ENCODE peak calls at places on chromosome 15, in six cellular contexts. One of them, this sample, is unnamed. For H3K4me1, the result is how much of the 10 kb centered on the place peaks cover.

GRCh38 chr15:86284630-86285029 is 205.0 kb downstream of the AGBL1 start:
- DNase-seq in MM.1S: no peak
- DNase-seq in ovary: no peak
- DNase-seq in psoas muscle: no peak
- DNase-seq in lower lobe of right lung: no peak
- DNase-seq in adrenal gland: no peak
- DNase-seq in this sample: no peak

GRCh38 chr15:63626955-63627354 is 29.8 kb downstream of the FBXL22 start:
- DNase-seq in lower lobe of right lung: no peak
- DNase-seq in MM.1S: peak
- DNase-seq in psoas muscle: no peak
- DNase-seq in adrenal gland: no peak
- DNase-seq in ovary: no peak
- DNase-seq in this sample: no peak

GRCh38 chr15:97545799-97546198 is 414.7 kb upstream of the ARRDC4 start:
- DNase-seq in ovary: no peak
- DNase-seq in psoas muscle: no peak
- DNase-seq in adrenal gland: no peak
- DNase-seq in MM.1S: no peak
- DNase-seq in lower lobe of right lung: no peak
- DNase-seq in this sample: no peak

GRCh38 chr15:56732135-56732880 is 1.0 kb downstream of the ZNF280D start:
- DNase-seq in ovary: no peak
- DNase-seq in psoas muscle: no peak
- DNase-seq in adrenal gland: peak
- DNase-seq in lower lobe of right lung: no peak
- DNase-seq in MM.1S: peak
- DNase-seq in this sample: peak

GRCh38 chr15:31465083-31465955 is 138.7 kb downstream of the KLF13 start:
- DNase-seq in ovary: no peak
- DNase-seq in MM.1S: no peak
- DNase-seq in lower lobe of right lung: no peak
- DNase-seq in adrenal gland: no peak
- DNase-seq in psoas muscle: no peak
- DNase-seq in this sample: no peak

GRCh38 chr15:48939686-48940085 is 24.0 kb downstream of the SHC4 start:
- DNase-seq in adrenal gland: peak
- DNase-seq in ovary: no peak
- DNase-seq in lower lobe of right lung: no peak
- DNase-seq in psoas muscle: no peak
- DNase-seq in MM.1S: no peak
- DNase-seq in this sample: peak

GRCh38 chr15:101563397-101563796 is 73.9 kb upstream of the PCSK6 start:
- DNase-seq in ovary: no peak
- DNase-seq in adrenal gland: no peak
- DNase-seq in lower lobe of right lung: no peak
- DNase-seq in psoas muscle: no peak
- DNase-seq in MM.1S: no peak
- DNase-seq in this sample: no peak

GRCh38 chr15:68578175-68578959 is 426 bp upstream of the CORO2B start:
- DNase-seq in lower lobe of right lung: peak
- DNase-seq in adrenal gland: peak
- DNase-seq in ovary: peak
- DNase-seq in psoas muscle: peak
- DNase-seq in MM.1S: no peak
- DNase-seq in this sample: peak

GRCh38 chr15:62403164-62403809 is 238.2 kb upstream of the C2CD4B start:
- DNase-seq in lower lobe of right lung: no peak
- DNase-seq in ovary: no peak
- DNase-seq in adrenal gland: no peak
- DNase-seq in MM.1S: no peak
- DNase-seq in psoas muscle: no peak
- DNase-seq in this sample: peak

GRCh38 chr15:60444289-60444912 is 34.5 kb downstream of the ICE2 start:
- DNase-seq in lower lobe of right lung: no peak
- DNase-seq in adrenal gland: no peak
- DNase-seq in psoas muscle: no peak
- DNase-seq in ovary: no peak
- DNase-seq in MM.1S: no peak
- DNase-seq in this sample: no peak

GRCh38 chr15:89964555-89964954 is 36.6 kb upstream of the ZNF710 start:
- DNase-seq in adrenal gland: peak
- DNase-seq in lower lobe of right lung: no peak
- DNase-seq in psoas muscle: no peak
- DNase-seq in ovary: no peak
- DNase-seq in MM.1S: no peak
- DNase-seq in this sample: no peak

GRCh38 chr15:73386238-73386637 is 17.5 kb upstream of the HCN4 start:
- DNase-seq in ovary: no peak
- DNase-seq in psoas muscle: no peak
- DNase-seq in MM.1S: no peak
- DNase-seq in adrenal gland: no peak
- DNase-seq in lower lobe of right lung: no peak
- DNase-seq in this sample: no peak

GRCh38 chr15:28125673-28126651 is 26.8 kb upstream of the OCA2 start:
- DNase-seq in MM.1S: peak
- DNase-seq in lower lobe of right lung: no peak
- DNase-seq in psoas muscle: no peak
- DNase-seq in adrenal gland: peak
- DNase-seq in ovary: no peak
- DNase-seq in this sample: peak

GRCh38 chr15:81386947-81387346 is 12.9 kb upstream of the TMC3 start:
- DNase-seq in ovary: no peak
- DNase-seq in psoas muscle: no peak
- DNase-seq in adrenal gland: no peak
- DNase-seq in MM.1S: no peak
- DNase-seq in lower lobe of right lung: no peak
- DNase-seq in this sample: peak

GRCh38 chr15:84937144-84937543 is 44.5 kb upstream of the PDE8A start:
- DNase-seq in lower lobe of right lung: no peak
- DNase-seq in MM.1S: no peak
- DNase-seq in ovary: no peak
- DNase-seq in adrenal gland: no peak
- DNase-seq in psoas muscle: no peak
- DNase-seq in this sample: no peak

GRCh38 chr15:94021621-94022320 is 209.6 kb upstream of the MCTP2 start:
- DNase-seq in MM.1S: no peak
- DNase-seq in ovary: no peak
- DNase-seq in psoas muscle: no peak
- DNase-seq in lower lobe of right lung: no peak
- DNase-seq in adrenal gland: no peak
- DNase-seq in this sample: no peak

GRCh38 chr15:71080166-71080565 is 35.1 kb upstream of the THSD4 start:
- DNase-seq in psoas muscle: no peak
- DNase-seq in ovary: no peak
- DNase-seq in lower lobe of right lung: no peak
- DNase-seq in adrenal gland: no peak
- DNase-seq in MM.1S: no peak
- DNase-seq in this sample: no peak
- H3K27ac ChIP-seq in psoas muscle: no peak
- H3K27ac ChIP-seq in ovary: no peak
- H3K27ac ChIP-seq in lower lobe of right lung: no peak
- H3K27ac ChIP-seq in adrenal gland: no peak
- H3K27ac ChIP-seq in MM.1S: no peak
- H3K27ac ChIP-seq in this sample: peak

GRCh38 chr15:22877122-22877521 is 38.7 kb downstream of the NIPA2 start:
- DNase-seq in adrenal gland: no peak
- DNase-seq in psoas muscle: no peak
- DNase-seq in MM.1S: no peak
- DNase-seq in ovary: no peak
- DNase-seq in lower lobe of right lung: no peak
- DNase-seq in this sample: no peak
- H3K4me3 ChIP-seq in adrenal gland: no peak
- H3K4me3 ChIP-seq in psoas muscle: no peak
- H3K4me3 ChIP-seq in MM.1S: no peak
- H3K4me3 ChIP-seq in ovary: no peak
- H3K4me3 ChIP-seq in lower lobe of right lung: no peak
- H3K4me3 ChIP-seq in this sample: no peak

GRCh38 chr15:59174161-59174845 is 32.3 kb upstream of the LDHAL6B start:
- DNase-seq in ovary: no peak
- DNase-seq in MM.1S: no peak
- DNase-seq in psoas muscle: no peak
- DNase-seq in lower lobe of right lung: no peak
- DNase-seq in adrenal gland: no peak
- DNase-seq in this sample: no peak
- H3K4me1 ChIP-seq in ovary: under half
- H3K4me1 ChIP-seq in MM.1S: under half
- H3K4me1 ChIP-seq in psoas muscle: under half
- H3K4me1 ChIP-seq in lower lobe of right lung: under half
- H3K4me1 ChIP-seq in adrenal gland: under half
- H3K4me1 ChIP-seq in this sample: half or more

GRCh38 chr15:64701051-64701450 is 74.3 kb downstream of the RBPMS2 start:
- DNase-seq in MM.1S: no peak
- DNase-seq in lower lobe of right lung: no peak
- DNase-seq in psoas muscle: no peak
- DNase-seq in ovary: no peak
- DNase-seq in adrenal gland: no peak
- DNase-seq in this sample: no peak
- H3K27ac ChIP-seq in MM.1S: no peak
- H3K27ac ChIP-seq in lower lobe of right lung: peak
- H3K27ac ChIP-seq in psoas muscle: peak
- H3K27ac ChIP-seq in ovary: no peak
- H3K27ac ChIP-seq in adrenal gland: no peak
- H3K27ac ChIP-seq in this sample: no peak

GRCh38 chr15:92394327-92395175 is 870 bp downstream of the ST8SIA2 start:
- DNase-seq in adrenal gland: no peak
- DNase-seq in psoas muscle: no peak
- DNase-seq in lower lobe of right lung: no peak
- DNase-seq in MM.1S: peak
- DNase-seq in ovary: no peak
- DNase-seq in this sample: no peak

GRCh38 chr15:92395176-92395521 is 1.5 kb downstream of the ST8SIA2 start:
- DNase-seq in MM.1S: no peak
- DNase-seq in adrenal gland: no peak
- DNase-seq in ovary: no peak
- DNase-seq in psoas muscle: no peak
- DNase-seq in lower lobe of right lung: no peak
- DNase-seq in this sample: no peak

GRCh38 chr15:92392966-92393286 is 755 bp upstream of the ST8SIA2 start:
- DNase-seq in MM.1S: no peak
- DNase-seq in lower lobe of right lung: no peak
- DNase-seq in adrenal gland: no peak
- DNase-seq in psoas muscle: no peak
- DNase-seq in ovary: no peak
- DNase-seq in this sample: no peak

GRCh38 chr15:92393287-92393993 is at the start of gene ST8SIA2:
- DNase-seq in adrenal gland: no peak
- DNase-seq in MM.1S: peak
- DNase-seq in lower lobe of right lung: no peak
- DNase-seq in psoas muscle: peak
- DNase-seq in ovary: no peak
- DNase-seq in this sample: peak

DNA sequence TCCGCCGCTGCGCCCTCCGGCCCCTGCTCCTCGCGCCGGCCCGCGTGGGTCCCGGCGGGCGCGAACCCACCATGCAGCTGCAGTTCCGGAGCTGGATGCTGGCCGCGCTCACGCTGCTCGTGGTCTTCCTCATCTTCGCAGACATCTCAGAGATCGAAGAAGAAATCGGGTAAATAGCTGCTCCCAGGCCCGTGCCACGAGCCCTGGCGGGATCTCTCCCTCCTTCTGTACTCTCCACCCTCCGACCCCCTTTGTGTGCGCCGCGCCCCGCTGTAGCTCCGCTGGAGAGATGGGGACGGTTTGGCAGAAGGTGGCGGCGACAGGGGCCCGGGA is 279 bp downstream of the ST8SIA2 start:
- DNase-seq in adrenal gland: no peak
- DNase-seq in lower lobe of right lung: no peak
- DNase-seq in MM.1S: no peak
- DNase-seq in ovary: no peak
- DNase-seq in psoas muscle: no peak
- DNase-seq in this sample: no peak
- H3K4me3 ChIP-seq in adrenal gland: no peak
- H3K4me3 ChIP-seq in lower lobe of right lung: no peak
- H3K4me3 ChIP-seq in MM.1S: peak
- H3K4me3 ChIP-seq in ovary: no peak
- H3K4me3 ChIP-seq in psoas muscle: peak
- H3K4me3 ChIP-seq in this sample: peak

GRCh38 chr15:40899536-40900207 is 5.4 kb downstream of the VPS18 start:
- DNase-seq in adrenal gland: no peak
- DNase-seq in psoas muscle: no peak
- DNase-seq in ovary: no peak
- DNase-seq in lower lobe of right lung: no peak
- DNase-seq in MM.1S: no peak
- DNase-seq in this sample: no peak
- H3K4me1 ChIP-seq in adrenal gland: under half
- H3K4me1 ChIP-seq in psoas muscle: under half
- H3K4me1 ChIP-seq in ovary: under half
- H3K4me1 ChIP-seq in lower lobe of right lung: under half
- H3K4me1 ChIP-seq in MM.1S: under half
- H3K4me1 ChIP-seq in this sample: under half

GRCh38 chr15:76169792-76170425 is 110.1 kb downstream of the TMEM266 start:
- DNase-seq in adrenal gland: no peak
- DNase-seq in lower lobe of right lung: no peak
- DNase-seq in MM.1S: no peak
- DNase-seq in ovary: no peak
- DNase-seq in psoas muscle: no peak
- DNase-seq in this sample: no peak
- H3K27ac ChIP-seq in adrenal gland: peak
- H3K27ac ChIP-seq in lower lobe of right lung: no peak
- H3K27ac ChIP-seq in MM.1S: no peak
- H3K27ac ChIP-seq in ovary: no peak
- H3K27ac ChIP-seq in psoas muscle: no peak
- H3K27ac ChIP-seq in this sample: peak

GRCh38 chr15:70856177-70856883 is 2.4 kb upstream of the LARP6 start:
- DNase-seq in lower lobe of right lung: no peak
- DNase-seq in psoas muscle: no peak
- DNase-seq in ovary: no peak
- DNase-seq in MM.1S: no peak
- DNase-seq in adrenal gland: no peak
- DNase-seq in this sample: no peak

GRCh38 chr15:70855764-70856163 is 1.8 kb upstream of the LARP6 start:
- DNase-seq in MM.1S: peak
- DNase-seq in psoas muscle: no peak
- DNase-seq in ovary: no peak
- DNase-seq in adrenal gland: no peak
- DNase-seq in lower lobe of right lung: no peak
- DNase-seq in this sample: no peak

GRCh38 chr15:70853855-70854668 is at the start of gene LARP6:
- DNase-seq in MM.1S: peak
- DNase-seq in adrenal gland: peak
- DNase-seq in lower lobe of right lung: peak
- DNase-seq in ovary: peak
- DNase-seq in psoas muscle: peak
- DNase-seq in this sample: peak

GRCh38 chr15:70853270-70853854 is 595 bp downstream of the LARP6 start:
- DNase-seq in MM.1S: no peak
- DNase-seq in psoas muscle: peak
- DNase-seq in lower lobe of right lung: no peak
- DNase-seq in ovary: peak
- DNase-seq in adrenal gland: peak
- DNase-seq in this sample: peak

DNA sequence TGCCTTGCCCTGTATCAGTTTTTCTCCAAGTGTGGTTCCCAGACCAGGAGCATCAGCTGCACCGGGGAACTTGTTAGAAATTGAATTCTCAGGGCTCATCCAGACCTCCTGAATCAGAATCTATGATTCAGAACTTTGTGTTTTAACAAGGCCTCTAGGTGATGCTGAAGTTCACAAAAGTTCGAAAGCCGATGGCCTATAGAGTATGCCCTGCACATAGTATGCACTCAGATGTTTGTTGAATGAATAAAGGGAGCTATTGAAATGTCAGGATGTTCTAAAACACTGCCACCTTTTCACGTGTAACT is 666 bp upstream of the LARP6 start:
- DNase-seq in adrenal gland: no peak
- DNase-seq in MM.1S: no peak
- DNase-seq in psoas muscle: no peak
- DNase-seq in ovary: peak
- DNase-seq in lower lobe of right lung: no peak
- DNase-seq in this sample: no peak
- H3K4me3 ChIP-seq in adrenal gland: no peak
- H3K4me3 ChIP-seq in MM.1S: no peak
- H3K4me3 ChIP-seq in psoas muscle: peak
- H3K4me3 ChIP-seq in ovary: peak
- H3K4me3 ChIP-seq in lower lobe of right lung: peak
- H3K4me3 ChIP-seq in this sample: peak